ENCODE peak calls at places on chromosomes 16 and 17, in nine cellular contexts. One of them, this sample, is unnamed.

GRCh38 chr17:40068129-40068581 is 5.4 kb downstream of the THRA start:
- DNase-seq in body of pancreas: no peak
- DNase-seq in BE2C: no peak
- DNase-seq in progenitor cell of endocrine pancreas: no peak
- DNase-seq in HFFc6: no peak
- DNase-seq in HCT116: no peak
- DNase-seq in omental fat pad: no peak
- DNase-seq in cardiac muscle cell: no peak
- DNase-seq in GM12878: no peak
- DNase-seq in this sample: no peak

GRCh38 chr17:7631398-7632380 is 1.8 kb downstream of the SHBG start:
- DNase-seq in body of pancreas: no peak
- DNase-seq in BE2C: peak
- DNase-seq in progenitor cell of endocrine pancreas: no peak
- DNase-seq in HFFc6: no peak
- DNase-seq in HCT116: no peak
- DNase-seq in omental fat pad: no peak
- DNase-seq in cardiac muscle cell: no peak
- DNase-seq in GM12878: no peak
- DNase-seq in this sample: no peak

GRCh38 chr16:86060381-86061317 is 161.7 kb downstream of the IRF8 start:
- DNase-seq in body of pancreas: no peak
- DNase-seq in BE2C: no peak
- DNase-seq in progenitor cell of endocrine pancreas: no peak
- DNase-seq in HFFc6: no peak
- DNase-seq in HCT116: no peak
- DNase-seq in omental fat pad: no peak
- DNase-seq in cardiac muscle cell: no peak
- DNase-seq in GM12878: no peak
- DNase-seq in this sample: no peak

GRCh38 chr16:72372082-72372615 is 200.2 kb upstream of the PMFBP1 start:
- DNase-seq in body of pancreas: no peak
- DNase-seq in BE2C: peak
- DNase-seq in progenitor cell of endocrine pancreas: no peak
- DNase-seq in HFFc6: no peak
- DNase-seq in HCT116: no peak
- DNase-seq in omental fat pad: no peak
- DNase-seq in cardiac muscle cell: no peak
- DNase-seq in GM12878: no peak
- DNase-seq in this sample: no peak

GRCh38 chr17:28499366-28499668 is 6.8 kb upstream of the FOXN1 start:
- DNase-seq in body of pancreas: no peak
- DNase-seq in BE2C: no peak
- DNase-seq in progenitor cell of endocrine pancreas: no peak
- DNase-seq in HFFc6: no peak
- DNase-seq in HCT116: no peak
- DNase-seq in omental fat pad: no peak
- DNase-seq in cardiac muscle cell: no peak
- DNase-seq in GM12878: no peak
- DNase-seq in this sample: no peak

GRCh38 chr17:29390856-29391631 is 881 bp downstream of the TAOK1 start:
- DNase-seq in body of pancreas: peak
- DNase-seq in BE2C: peak
- DNase-seq in progenitor cell of endocrine pancreas: no peak
- DNase-seq in HFFc6: no peak
- DNase-seq in HCT116: no peak
- DNase-seq in omental fat pad: no peak
- DNase-seq in cardiac muscle cell: peak
- DNase-seq in GM12878: no peak
- DNase-seq in this sample: peak

GRCh38 chr17:43790311-43790940 is 10.2 kb downstream of the CFAP97D1 start:
- DNase-seq in body of pancreas: no peak
- DNase-seq in BE2C: no peak
- DNase-seq in progenitor cell of endocrine pancreas: no peak
- DNase-seq in HFFc6: peak
- DNase-seq in HCT116: no peak
- DNase-seq in omental fat pad: no peak
- DNase-seq in cardiac muscle cell: no peak
- DNase-seq in GM12878: no peak
- DNase-seq in this sample: no peak

GRCh38 chr17:31696184-31696602 is 162.9 kb downstream of the COPRS start:
- DNase-seq in body of pancreas: peak
- DNase-seq in BE2C: peak
- DNase-seq in progenitor cell of endocrine pancreas: peak
- DNase-seq in HFFc6: peak
- DNase-seq in HCT116: no peak
- DNase-seq in omental fat pad: no peak
- DNase-seq in cardiac muscle cell: peak
- DNase-seq in GM12878: no peak
- DNase-seq in this sample: peak

GRCh38 chr17:65723356-65723928 is 162.0 kb upstream of the AXIN2 start:
- DNase-seq in body of pancreas: no peak
- DNase-seq in BE2C: no peak
- DNase-seq in progenitor cell of endocrine pancreas: no peak
- DNase-seq in HFFc6: peak
- DNase-seq in HCT116: no peak
- DNase-seq in omental fat pad: no peak
- DNase-seq in cardiac muscle cell: no peak
- DNase-seq in GM12878: no peak
- DNase-seq in this sample: no peak

DNA sequence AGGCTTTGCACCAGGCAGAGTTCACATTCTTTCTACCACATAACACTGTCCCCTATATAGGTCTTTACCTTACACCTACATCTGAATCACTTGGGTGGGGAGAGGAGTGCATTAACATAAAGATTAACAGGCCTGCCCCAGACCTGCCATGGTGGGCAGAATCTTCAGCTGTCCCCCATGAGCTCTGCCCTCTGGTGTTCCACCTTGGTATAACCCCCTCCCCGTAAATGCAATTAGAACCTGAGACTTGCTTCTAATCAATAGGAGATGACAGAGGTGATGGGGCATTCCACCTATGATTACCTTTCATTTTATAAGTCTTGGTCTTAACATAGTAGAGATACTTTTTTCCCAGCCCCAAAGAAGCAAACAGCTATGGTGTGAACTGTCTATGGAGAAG is 20.4 kb upstream of the GRIN2A start:
- DNase-seq in body of pancreas: no peak
- DNase-seq in BE2C: no peak
- DNase-seq in progenitor cell of endocrine pancreas: no peak
- DNase-seq in HFFc6: no peak
- DNase-seq in HCT116: no peak
- DNase-seq in omental fat pad: no peak
- DNase-seq in cardiac muscle cell: no peak
- DNase-seq in GM12878: no peak
- DNase-seq in this sample: no peak
- TF ChIP-seq CTCF in body of pancreas: no peak
- TF ChIP-seq CTCF in BE2C: no peak
- TF ChIP-seq CTCF in progenitor cell of endocrine pancreas: peak
- TF ChIP-seq CTCF in HFFc6: peak
- TF ChIP-seq CTCF in HCT116: peak
- TF ChIP-seq CTCF in omental fat pad: no peak
- TF ChIP-seq CTCF in cardiac muscle cell: no peak
- TF ChIP-seq CTCF in GM12878: no peak
- TF ChIP-seq CTCF in this sample: no peak

GRCh38 chr17:16215273-16215964 is at the start of gene NCOR1:
- DNase-seq in body of pancreas: peak
- DNase-seq in BE2C: peak
- DNase-seq in progenitor cell of endocrine pancreas: peak
- DNase-seq in HFFc6: peak
- DNase-seq in HCT116: peak
- DNase-seq in omental fat pad: peak
- DNase-seq in cardiac muscle cell: peak
- DNase-seq in GM12878: no peak
- DNase-seq in this sample: peak
- TF ChIP-seq CTCF in body of pancreas: peak
- TF ChIP-seq CTCF in BE2C: peak
- TF ChIP-seq CTCF in progenitor cell of endocrine pancreas: peak
- TF ChIP-seq CTCF in HFFc6: peak
- TF ChIP-seq CTCF in HCT116: peak
- TF ChIP-seq CTCF in omental fat pad: no peak
- TF ChIP-seq CTCF in cardiac muscle cell: peak
- TF ChIP-seq CTCF in GM12878: peak
- TF ChIP-seq CTCF in this sample: peak

DNA sequence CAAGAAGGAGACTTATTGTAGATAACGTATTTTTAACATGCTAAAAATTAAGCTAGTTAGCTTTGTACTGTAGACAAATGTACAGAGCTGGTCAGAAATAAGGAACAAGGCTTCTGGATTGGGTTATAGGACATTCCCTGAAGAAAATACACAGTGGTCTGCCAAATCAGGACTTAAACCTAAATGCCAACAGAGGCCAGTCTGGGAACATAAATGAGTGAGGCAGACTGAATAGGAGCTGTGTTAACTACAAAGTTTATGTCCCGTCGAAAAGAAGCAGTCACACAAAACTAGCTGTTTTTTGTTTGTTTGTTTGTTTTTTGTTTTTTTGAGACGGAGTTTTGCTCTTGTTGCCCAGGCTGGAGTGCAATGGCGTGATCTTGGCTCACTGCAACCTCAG is 120.4 kb upstream of the C17orf78 start:
- DNase-seq in body of pancreas: no peak
- DNase-seq in BE2C: no peak
- DNase-seq in progenitor cell of endocrine pancreas: no peak
- DNase-seq in HFFc6: no peak
- DNase-seq in HCT116: no peak
- DNase-seq in omental fat pad: no peak
- DNase-seq in cardiac muscle cell: no peak
- DNase-seq in GM12878: no peak
- DNase-seq in this sample: no peak
- TF ChIP-seq CTCF in body of pancreas: no peak
- TF ChIP-seq CTCF in BE2C: no peak
- TF ChIP-seq CTCF in progenitor cell of endocrine pancreas: no peak
- TF ChIP-seq CTCF in HFFc6: no peak
- TF ChIP-seq CTCF in HCT116: no peak
- TF ChIP-seq CTCF in omental fat pad: no peak
- TF ChIP-seq CTCF in cardiac muscle cell: no peak
- TF ChIP-seq CTCF in GM12878: no peak
- TF ChIP-seq CTCF in this sample: no peak

DNA sequence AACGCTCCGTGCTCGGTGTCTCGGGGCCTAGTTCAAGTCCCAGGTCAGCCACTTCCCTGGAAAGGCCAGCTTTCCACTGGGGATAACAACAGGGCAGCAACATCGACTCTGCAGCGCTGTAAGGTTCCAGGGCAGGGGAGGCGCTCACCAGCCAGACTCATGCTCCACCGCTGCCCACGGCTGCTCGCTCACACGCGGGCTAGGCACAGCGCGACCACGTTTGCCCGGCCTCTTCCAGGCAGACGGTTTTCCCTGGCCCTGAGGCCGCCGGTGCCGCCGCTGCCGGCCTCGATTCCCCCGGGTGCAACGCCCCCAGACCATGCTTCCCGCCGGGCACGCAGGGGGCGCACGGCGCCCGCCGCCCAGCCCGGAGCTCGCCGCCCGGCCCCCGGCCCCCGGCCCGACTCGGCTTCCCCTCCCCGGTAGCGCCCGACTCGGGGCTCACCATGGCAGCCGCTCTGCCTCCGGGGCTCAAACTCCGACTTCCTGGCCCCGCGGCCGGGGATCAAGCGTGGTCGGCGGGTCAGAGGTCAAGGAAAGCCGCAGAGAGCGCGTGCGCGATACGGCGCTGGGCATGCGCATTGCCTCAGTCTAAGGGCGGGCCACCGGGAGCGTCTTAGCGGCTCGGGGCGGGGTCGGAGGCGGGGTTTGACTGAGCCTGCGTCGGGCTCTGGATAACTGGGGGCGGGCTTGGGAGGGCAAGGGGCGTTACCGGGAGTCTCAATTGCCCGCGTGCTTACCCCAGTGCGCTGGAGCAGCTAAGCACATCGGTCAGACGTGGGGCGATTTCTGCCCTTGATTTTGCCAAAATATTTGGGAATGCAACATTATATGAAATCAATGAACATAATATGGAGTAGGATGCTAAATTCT is at the start of gene PAM16:
- DNase-seq in body of pancreas: peak
- DNase-seq in BE2C: peak
- DNase-seq in progenitor cell of endocrine pancreas: peak
- DNase-seq in HFFc6: peak
- DNase-seq in HCT116: peak
- DNase-seq in omental fat pad: peak
- DNase-seq in cardiac muscle cell: peak
- DNase-seq in GM12878: peak
- DNase-seq in this sample: peak
- TF ChIP-seq CTCF in body of pancreas: no peak
- TF ChIP-seq CTCF in BE2C: no peak
- TF ChIP-seq CTCF in progenitor cell of endocrine pancreas: peak
- TF ChIP-seq CTCF in HFFc6: peak
- TF ChIP-seq CTCF in HCT116: no peak
- TF ChIP-seq CTCF in omental fat pad: no peak
- TF ChIP-seq CTCF in cardiac muscle cell: no peak
- TF ChIP-seq CTCF in GM12878: no peak
- TF ChIP-seq CTCF in this sample: peak

GRCh38 chr16:11299865-11300559 is 18.9 kb upstream of the PRM1 start:
- DNase-seq in body of pancreas: no peak
- DNase-seq in BE2C: no peak
- DNase-seq in progenitor cell of endocrine pancreas: no peak
- DNase-seq in HFFc6: no peak
- DNase-seq in HCT116: no peak
- DNase-seq in omental fat pad: no peak
- DNase-seq in cardiac muscle cell: no peak
- DNase-seq in GM12878: no peak
- DNase-seq in this sample: no peak

GRCh38 chr16:11301645-11302513 is 20.7 kb upstream of the PRM1 start:
- DNase-seq in body of pancreas: no peak
- DNase-seq in BE2C: no peak
- DNase-seq in progenitor cell of endocrine pancreas: no peak
- DNase-seq in HFFc6: no peak
- DNase-seq in HCT116: no peak
- DNase-seq in omental fat pad: no peak
- DNase-seq in cardiac muscle cell: no peak
- DNase-seq in GM12878: no peak
- DNase-seq in this sample: no peak

GRCh38 chr16:11303405-11304138 is 22.4 kb upstream of the PRM1 start:
- DNase-seq in body of pancreas: peak
- DNase-seq in BE2C: peak
- DNase-seq in progenitor cell of endocrine pancreas: no peak
- DNase-seq in HFFc6: no peak
- DNase-seq in HCT116: no peak
- DNase-seq in omental fat pad: no peak
- DNase-seq in cardiac muscle cell: no peak
- DNase-seq in GM12878: no peak
- DNase-seq in this sample: no peak

GRCh38 chr16:11300560-11300892 is 19.4 kb upstream of the PRM1 start:
- DNase-seq in body of pancreas: no peak
- DNase-seq in BE2C: no peak
- DNase-seq in progenitor cell of endocrine pancreas: no peak
- DNase-seq in HFFc6: no peak
- DNase-seq in HCT116: no peak
- DNase-seq in omental fat pad: no peak
- DNase-seq in cardiac muscle cell: no peak
- DNase-seq in GM12878: no peak
- DNase-seq in this sample: no peak

GRCh38 chr16:11302977-11303376 is 21.8 kb upstream of the PRM1 start:
- DNase-seq in body of pancreas: no peak
- DNase-seq in BE2C: no peak
- DNase-seq in progenitor cell of endocrine pancreas: no peak
- DNase-seq in HFFc6: no peak
- DNase-seq in HCT116: no peak
- DNase-seq in omental fat pad: no peak
- DNase-seq in cardiac muscle cell: peak
- DNase-seq in GM12878: no peak
- DNase-seq in this sample: no peak
- TF ChIP-seq CTCF in body of pancreas: no peak
- TF ChIP-seq CTCF in BE2C: no peak
- TF ChIP-seq CTCF in progenitor cell of endocrine pancreas: no peak
- TF ChIP-seq CTCF in HFFc6: no peak
- TF ChIP-seq CTCF in HCT116: no peak
- TF ChIP-seq CTCF in omental fat pad: no peak
- TF ChIP-seq CTCF in cardiac muscle cell: no peak
- TF ChIP-seq CTCF in GM12878: no peak
- TF ChIP-seq CTCF in this sample: no peak